ENCODE peak calls at places on chromosomes 2 and 18, in ten cellular contexts. I is tibial artery; J is stimulated activated naive CD4-positive, alpha-beta T cell; W is WTC11; R is Right ventricle myocardium superior; H is iris pigment epithelial cell; L is cardiac fibroblast; Z is fibroblast of pulmonary artery; Q is psoas muscle; M is AG08396. E is an unnamed sample.
A peak's percentile ranks its signal among the peaks of the same experiment; 100 is the strongest.

GRCh38 chr2:239014897-239015768 is 167.2 kb downstream of the TWIST2 start:
- DNase-seq in I (peak; percentile 46), J (no peak), W (no peak), R (no peak), H (no peak), L (no peak), Z (no peak), Q (no peak), M (no peak), E (no peak)

GRCh38 chr2:225112362-225113111 is 70.3 kb upstream of the DOCK10 start:
- DNase-seq in I (no peak), J (no peak), W (no peak), R (peak; percentile 37), H (no peak), L (no peak), Z (no peak), Q (no peak), M (no peak), E (no peak)

GRCh38 chr2:239236043-239236807 is 164.6 kb downstream of the HDAC4 start:
- DNase-seq in I (peak; percentile 50), J (no peak), W (no peak), R (peak; percentile 36), H (no peak), L (no peak), Z (no peak), Q (no peak), M (no peak), E (no peak)

GRCh38 chr2:24819442-24820174 is 26.4 kb downstream of the CENPO start:
- DNase-seq in I (no peak), J (no peak), W (no peak), R (no peak), H (no peak), L (no peak), Z (no peak), Q (no peak), M (no peak), E (peak; percentile 4)

GRCh38 chr2:196591621-196592022 is 47.9 kb upstream of the CCDC150 start:
- DNase-seq in I (no peak), J (no peak), W (no peak), R (no peak), H (no peak), L (no peak), Z (no peak), Q (no peak), M (no peak), E (no peak)

GRCh38 chr18:36187138-36187825 is at the start of gene MOCOS:
- DNase-seq in I (peak; percentile 89), J (peak; percentile 38), W (peak; percentile 86), R (peak; percentile 88), H (peak; percentile 49), L (peak; percentile 63), Z (peak; percentile 54), Q (peak; percentile 80), M (peak; percentile 92), E (no peak)

GRCh38 chr2:1631292-1632005 is 112.9 kb downstream of the PXDN start:
- DNase-seq in I (no peak), J (no peak), W (no peak), R (no peak), H (no peak), L (no peak), Z (no peak), Q (no peak), M (no peak), E (no peak)

GRCh38 chr18:32732165-32732564 is 40.7 kb downstream of the KLHL14 start:
- DNase-seq in I (no peak), J (no peak), W (no peak), R (no peak), H (no peak), L (no peak), Z (no peak), Q (no peak), M (no peak), E (no peak)

GRCh38 chr18:3458952-3459853 is 9.2 kb downstream of the TGIF1 start:
- DNase-seq in I (no peak), J (no peak), W (no peak), R (no peak), H (peak; percentile 81), L (peak; percentile 58), Z (peak; percentile 74), Q (no peak), M (no peak), E (no peak)

GRCh38 chr2:232207174-232207573 is 171.4 kb upstream of the ALPP start:
- DNase-seq in I (no peak), J (no peak), W (no peak), R (no peak), H (no peak), L (no peak), Z (no peak), Q (no peak), M (no peak), E (no peak)

GRCh38 chr2:43081131-43081745 is 145.2 kb downstream of the ZFP36L2 start:
- DNase-seq in I (peak; percentile 58), J (no peak), W (no peak), R (no peak), H (no peak), L (no peak), Z (no peak), Q (no peak), M (no peak), E (no peak)

GRCh38 chr18:31736630-31737029 is 24.1 kb downstream of the SLC25A52 start:
- DNase-seq in I (no peak), J (no peak), W (no peak), R (no peak), H (no peak), L (no peak), Z (no peak), Q (no peak), M (no peak), E (no peak)

GRCh38 chr2:54122939-54123338 is 7.5 kb downstream of the ACYP2 start:
- DNase-seq in I (peak; percentile 71), J (no peak), W (no peak), R (no peak), H (peak; percentile 61), L (peak; percentile 58), Z (peak; percentile 51), Q (no peak), M (peak; percentile 65), E (no peak)

GRCh38 chr18:6414118-6414722 is 491 bp downstream of the L3MBTL4 start:
- DNase-seq in I (peak; percentile 72), J (no peak), W (peak; percentile 59), R (peak; percentile 75), H (peak; percentile 12), L (peak; percentile 10), Z (no peak), Q (peak; percentile 69), M (peak; percentile 38), E (no peak)

GRCh38 chr2:144515694-144516416 is 4.1 kb downstream of the ZEB2 start:
- DNase-seq in I (peak; percentile 77), J (no peak), W (no peak), R (peak; percentile 69), H (peak; percentile 71), L (peak; percentile 73), Z (peak; percentile 82), Q (peak; percentile 50), M (peak; percentile 41), E (peak; percentile 32)

GRCh38 chr2:47493317-47493716 is 90.4 kb downstream of the MSH2 start:
- DNase-seq in I (peak; percentile 35), J (no peak), W (no peak), R (no peak), H (no peak), L (no peak), Z (no peak), Q (no peak), M (no peak), E (no peak)

GRCh38 chr18:59760212-59760997 is 63.2 kb upstream of the CCBE1 start:
- DNase-seq in I (no peak), J (no peak), W (no peak), R (no peak), H (no peak), L (no peak), Z (no peak), Q (no peak), M (no peak), E (no peak)

GRCh38 chr18:21894619-21895367 is 154.2 kb downstream of the MIB1 start:
- DNase-seq in I (no peak), J (no peak), W (no peak), R (no peak), H (peak; percentile 76), L (peak; percentile 67), Z (peak; percentile 71), Q (no peak), M (no peak), E (no peak)

GRCh38 chr2:241894056-241894641 is 24.6 kb downstream of the RTP5 start:
- DNase-seq in I (no peak), J (no peak), W (no peak), R (no peak), H (no peak), L (no peak), Z (no peak), Q (no peak), M (no peak), E (no peak)

GRCh38 chr18:48017625-48018024 is 87.2 kb upstream of the SMAD2 start:
- DNase-seq in I (no peak), J (no peak), W (no peak), R (no peak), H (peak; percentile 42), L (peak; percentile 74), Z (peak; percentile 68), Q (no peak), M (peak; percentile 42), E (no peak)

GRCh38 chr2:220455389-220455788 is 828.0 kb downstream of the SLC4A3 start:
- DNase-seq in I (no peak), J (no peak), W (no peak), R (no peak), H (peak; percentile 13), L (no peak), Z (no peak), Q (no peak), M (no peak), E (no peak)

GRCh38 chr18:44823782-44824181 is 143.1 kb downstream of the SETBP1 start:
- DNase-seq in I (no peak), J (no peak), W (no peak), R (no peak), H (peak; percentile 7), L (peak; percentile 20), Z (peak; percentile 49), Q (no peak), M (no peak), E (no peak)

GRCh38 chr2:10935953-10936942 is 24.5 kb downstream of the KCNF1 start:
- DNase-seq in I (no peak), J (no peak), W (no peak), R (no peak), H (peak; percentile 98), L (peak; percentile 80), Z (peak; percentile 97), Q (no peak), M (peak; percentile 94), E (no peak)

GRCh38 chr2:128293426-128293755 is 25.3 kb downstream of the HS6ST1 start:
- DNase-seq in I (no peak), J (no peak), W (no peak), R (no peak), H (no peak), L (no peak), Z (no peak), Q (no peak), M (no peak), E (no peak)

GRCh38 chr2:48651127-48651526 is 33.5 kb downstream of the GTF2A1L start:
- DNase-seq in I (no peak), J (no peak), W (no peak), R (no peak), H (peak; percentile 41), L (peak; percentile 34), Z (peak; percentile 44), Q (no peak), M (peak; percentile 33), E (no peak)

E was measured in DND-41.